ENCODE peak calls at places on chromosomes 2 and 18, in four cellular contexts. One of them, this sample, is unnamed. For H3K4me1, the result is how much of the 10 kb centered on the place peaks cover.

GRCh38 chr18:35542356-35542755 is 39.2 kb upstream of the GALNT1 start:
- DNase-seq in neural progenitor cell: no peak
- DNase-seq in A549: no peak
- DNase-seq in transverse colon: no peak
- DNase-seq in this sample: no peak

GRCh38 chr2:65361623-65362022 is 70.8 kb downstream of the SPRED2 start:
- DNase-seq in neural progenitor cell: no peak
- DNase-seq in A549: no peak
- DNase-seq in transverse colon: no peak
- DNase-seq in this sample: no peak

GRCh38 chr2:133579295-133579694 is 11.0 kb upstream of the NCKAP5 start:
- DNase-seq in neural progenitor cell: no peak
- DNase-seq in A549: no peak
- DNase-seq in transverse colon: peak
- DNase-seq in this sample: no peak

GRCh38 chr2:216721141-216721540 is 25.8 kb upstream of the IGFBP5 start:
- DNase-seq in neural progenitor cell: no peak
- DNase-seq in A549: no peak
- DNase-seq in transverse colon: no peak
- DNase-seq in this sample: no peak

GRCh38 chr2:85577386-85578242 is at the start of gene VAMP8:
- DNase-seq in neural progenitor cell: peak
- DNase-seq in A549: peak
- DNase-seq in transverse colon: peak
- DNase-seq in this sample: no peak

GRCh38 chr18:361941-362913 is 94.4 kb upstream of the THOC1 start:
- DNase-seq in neural progenitor cell: peak
- DNase-seq in A549: no peak
- DNase-seq in transverse colon: no peak
- DNase-seq in this sample: peak

GRCh38 chr2:202215179-202215578 is 23.2 kb downstream of the SUMO1 start:
- DNase-seq in neural progenitor cell: no peak
- DNase-seq in A549: no peak
- DNase-seq in transverse colon: no peak
- DNase-seq in this sample: no peak

GRCh38 chr18:47263197-47263827 is 11.9 kb upstream of the SKOR2 start:
- DNase-seq in neural progenitor cell: peak
- DNase-seq in A549: no peak
- DNase-seq in transverse colon: no peak
- DNase-seq in this sample: no peak

GRCh38 chr2:10269291-10269690 is 33.4 kb upstream of the HPCAL1 start:
- DNase-seq in neural progenitor cell: no peak
- DNase-seq in A549: no peak
- DNase-seq in transverse colon: peak
- DNase-seq in this sample: no peak

GRCh38 chr2:11750917-11751316 is 4.5 kb downstream of the LPIN1 start:
- DNase-seq in neural progenitor cell: no peak
- DNase-seq in A549: no peak
- DNase-seq in transverse colon: peak
- DNase-seq in this sample: no peak

GRCh38 chr2:201126308-201127127 is 10.6 kb downstream of the CFLAR start:
- DNase-seq in neural progenitor cell: no peak
- DNase-seq in A549: no peak
- DNase-seq in transverse colon: no peak
- DNase-seq in this sample: no peak

GRCh38 chr2:235230809-235231601 is 262.8 kb upstream of the AGAP1 start:
- DNase-seq in neural progenitor cell: no peak
- DNase-seq in A549: no peak
- DNase-seq in transverse colon: no peak
- DNase-seq in this sample: no peak

GRCh38 chr18:28183418-28184078 is 6.6 kb upstream of the CDH2 start:
- DNase-seq in neural progenitor cell: no peak
- DNase-seq in A549: peak
- DNase-seq in transverse colon: no peak
- DNase-seq in this sample: peak

GRCh38 chr2:12303181-12304030 is 413.3 kb upstream of the TRIB2 start:
- DNase-seq in neural progenitor cell: no peak
- DNase-seq in A549: no peak
- DNase-seq in transverse colon: no peak
- DNase-seq in this sample: peak

GRCh38 chr18:63366270-63366990 is 576 bp downstream of the KDSR start:
- DNase-seq in neural progenitor cell: peak
- DNase-seq in A549: peak
- DNase-seq in transverse colon: peak
- DNase-seq in this sample: peak

GRCh38 chr2:63494968-63495367 is 93.3 kb downstream of the WDPCP start:
- DNase-seq in neural progenitor cell: no peak
- DNase-seq in A549: no peak
- DNase-seq in transverse colon: no peak
- DNase-seq in this sample: no peak

GRCh38 chr2:9693138-9693520 is 62.3 kb upstream of the YWHAQ start:
- DNase-seq in neural progenitor cell: no peak
- DNase-seq in A549: no peak
- DNase-seq in transverse colon: no peak
- DNase-seq in this sample: peak

GRCh38 chr2:94872676-94873361 is 1.6 kb downstream of the TEKT4 start:
- DNase-seq in neural progenitor cell: no peak
- DNase-seq in A549: no peak
- DNase-seq in transverse colon: no peak
- DNase-seq in this sample: no peak

GRCh38 chr18:73880387-73880786 is 267.2 kb downstream of the FBXO15 start:
- DNase-seq in neural progenitor cell: no peak
- DNase-seq in A549: no peak
- DNase-seq in transverse colon: no peak
- DNase-seq in this sample: peak

GRCh38 chr18:77737412-77737811 is 487.8 kb downstream of the GALR1 start:
- DNase-seq in neural progenitor cell: no peak
- DNase-seq in A549: no peak
- DNase-seq in transverse colon: no peak
- DNase-seq in this sample: no peak

GRCh38 chr2:25305809-25306208 is 35.9 kb downstream of the DNMT3A start:
- DNase-seq in neural progenitor cell: no peak
- DNase-seq in A549: no peak
- DNase-seq in transverse colon: no peak
- DNase-seq in this sample: no peak

GRCh38 chr2:33321236-33321731 is 155.2 kb upstream of the RASGRP3 start:
- DNase-seq in neural progenitor cell: no peak
- DNase-seq in A549: no peak
- DNase-seq in transverse colon: no peak
- DNase-seq in this sample: no peak

GRCh38 chr2:111617804-111618576 is 266.0 kb downstream of the ANAPC1 start:
- DNase-seq in neural progenitor cell: no peak
- DNase-seq in A549: no peak
- DNase-seq in transverse colon: no peak
- DNase-seq in this sample: no peak

GRCh38 chr2:225041210-225041870 is 928 bp downstream of the DOCK10 start:
- DNase-seq in neural progenitor cell: peak
- DNase-seq in A549: peak
- DNase-seq in transverse colon: peak
- DNase-seq in this sample: no peak

GRCh38 chr2:216535454-216535995 is 36.9 kb downstream of the RPL37A start:
- DNase-seq in neural progenitor cell: no peak
- DNase-seq in A549: peak
- DNase-seq in transverse colon: peak
- DNase-seq in this sample: no peak

GRCh38 chr2:133039531-133039930 is 369.5 kb upstream of the LYPD1 start:
- DNase-seq in neural progenitor cell: no peak
- DNase-seq in A549: no peak
- DNase-seq in transverse colon: no peak
- DNase-seq in this sample: no peak

GRCh38 chr2:168748461-168748860 is 54.0 kb upstream of the NOSTRIN start:
- DNase-seq in neural progenitor cell: no peak
- DNase-seq in A549: no peak
- DNase-seq in transverse colon: no peak
- DNase-seq in this sample: no peak

GRCh38 chr2:7017621-7018260 is 100.5 kb downstream of the RNF144A start:
- DNase-seq in neural progenitor cell: no peak
- DNase-seq in A549: no peak
- DNase-seq in transverse colon: no peak
- DNase-seq in this sample: no peak
- H3K4me1 ChIP-seq in neural progenitor cell: under half
- H3K4me1 ChIP-seq in A549: under half
- H3K4me1 ChIP-seq in transverse colon: under half
- H3K4me1 ChIP-seq in this sample: under half

GRCh38 chr2:233250985-233251305 is 528 bp upstream of the ATG16L1 start:
- DNase-seq in neural progenitor cell: no peak
- DNase-seq in A549: no peak
- DNase-seq in transverse colon: no peak
- DNase-seq in this sample: no peak
- H3K4me3 ChIP-seq in neural progenitor cell: no peak
- H3K4me3 ChIP-seq in A549: peak
- H3K4me3 ChIP-seq in transverse colon: peak
- H3K4me3 ChIP-seq in this sample: no peak

GRCh38 chr2:182951948-182952663 is 85.7 kb upstream of the FRZB start:
- DNase-seq in neural progenitor cell: no peak
- DNase-seq in A549: no peak
- DNase-seq in transverse colon: no peak
- DNase-seq in this sample: no peak
- TF ChIP-seq CTCF in neural progenitor cell: no peak
- TF ChIP-seq CTCF in A549: no peak
- TF ChIP-seq CTCF in transverse colon: no peak
- TF ChIP-seq CTCF in this sample: no peak

GRCh38 chr2:174338626-174339570 is 4.1 kb downstream of the SP9 start:
- DNase-seq in neural progenitor cell: peak
- DNase-seq in A549: peak
- DNase-seq in transverse colon: no peak
- DNase-seq in this sample: no peak

GRCh38 chr2:174338155-174338495 is 3.4 kb downstream of the SP9 start:
- DNase-seq in neural progenitor cell: no peak
- DNase-seq in A549: no peak
- DNase-seq in transverse colon: no peak
- DNase-seq in this sample: no peak

GRCh38 chr2:174335605-174336402 is 1.1 kb downstream of the SP9 start:
- DNase-seq in neural progenitor cell: peak
- DNase-seq in A549: peak
- DNase-seq in transverse colon: no peak
- DNase-seq in this sample: no peak

GRCh38 chr2:174336403-174337336 is 1.9 kb downstream of the SP9 start:
- DNase-seq in neural progenitor cell: peak
- DNase-seq in A549: peak
- DNase-seq in transverse colon: peak
- DNase-seq in this sample: peak

GRCh38 chr2:174337337-174338154 is 2.8 kb downstream of the SP9 start:
- DNase-seq in neural progenitor cell: peak
- DNase-seq in A549: peak
- DNase-seq in transverse colon: no peak
- DNase-seq in this sample: peak
- H3K4me1 ChIP-seq in neural progenitor cell: half or more
- H3K4me1 ChIP-seq in A549: under half
- H3K4me1 ChIP-seq in transverse colon: half or more
- H3K4me1 ChIP-seq in this sample: under half

GRCh38 chr2:218605438-218605837 is 2.3 kb upstream of the PLCD4 start:
- DNase-seq in neural progenitor cell: no peak
- DNase-seq in A549: no peak
- DNase-seq in transverse colon: no peak
- DNase-seq in this sample: peak

DNA sequence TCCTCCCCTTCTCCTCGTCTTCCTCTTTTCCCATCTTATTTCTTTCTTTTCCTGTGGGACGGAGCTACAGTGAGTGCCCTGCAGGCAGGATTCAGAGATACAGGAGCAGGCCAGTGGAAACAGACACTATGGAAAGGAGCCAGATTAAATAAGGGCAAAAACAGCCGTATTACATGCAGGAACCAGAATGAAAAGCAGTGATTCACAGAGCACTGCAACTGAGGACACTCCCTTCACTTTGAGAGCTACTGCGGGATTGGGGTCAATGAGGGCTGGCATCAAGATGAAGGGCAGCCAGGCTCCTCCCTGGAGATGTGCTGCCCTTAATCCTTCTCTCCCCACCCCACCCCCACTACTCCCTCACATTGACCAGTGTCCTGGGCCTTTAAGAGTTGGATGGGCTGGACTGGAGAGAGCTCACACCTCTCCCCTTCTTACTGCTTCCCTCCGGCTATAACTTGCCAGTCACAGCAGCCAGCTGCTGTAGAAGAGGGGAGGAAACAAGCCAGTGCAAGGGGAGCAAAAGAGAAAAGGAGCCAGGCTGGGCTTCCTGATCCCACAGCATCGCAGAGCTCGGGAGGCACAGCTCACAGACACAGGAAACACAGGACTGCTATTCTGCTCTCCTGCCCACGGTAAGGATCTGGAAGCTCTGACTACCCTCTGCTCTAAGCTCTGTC is at the start of gene PLCD4:
- DNase-seq in neural progenitor cell: peak
- DNase-seq in A549: peak
- DNase-seq in transverse colon: peak
- DNase-seq in this sample: peak
- H3K4me3 ChIP-seq in neural progenitor cell: no peak
- H3K4me3 ChIP-seq in A549: peak
- H3K4me3 ChIP-seq in transverse colon: peak
- H3K4me3 ChIP-seq in this sample: no peak

This sample was measured in cardiac muscle cell.